ENCODE peak calls at places on chromosomes 4 and X, in ten cellular contexts. Y is foreskin fibroblast, U is kidney glomerular epithelial cell, K is coronary artery, R is posterior cingulate gyrus, Z is osteocyte, X is iPS-NIHi11, B is sciatic nerve, J is HTR-8/SVneo, V is lower leg skin. L is an unnamed sample.

GRCh38 chrX:12308420-12308819 is 170.1 kb downstream of the FRMPD4 start:
- DNase-seq in U (no peak), K (no peak), B (no peak), J (no peak), Y (no peak), V (no peak), Z (no peak), X (no peak), R (no peak), L (no peak)

GRCh38 chrX:42725196-42725595 is 52.8 kb downstream of the PPP1R2C start:
- DNase-seq in Z (no peak), V (no peak), K (no peak), U (no peak), Y (no peak), X (no peak), R (no peak), J (no peak), B (no peak), L (no peak)

GRCh38 chr4:19381068-19381467 is 870.6 kb upstream of the SLIT2 start:
- DNase-seq in V (no peak), J (peak), R (no peak), K (no peak), Z (no peak), Y (peak), X (no peak), U (peak), B (no peak), L (peak)

GRCh38 chr4:7353046-7353790 is 81.5 kb downstream of the PSAPL1 start:
- DNase-seq in Z (no peak), K (no peak), R (peak), J (no peak), U (no peak), Y (no peak), X (no peak), B (no peak), V (no peak), L (no peak)

GRCh38 chrX:13319953-13320352 is at the start of gene ATXN3L:
- DNase-seq in V (no peak), U (no peak), Z (no peak), R (no peak), J (no peak), K (no peak), X (no peak), Y (no peak), B (no peak), L (no peak)

GRCh38 chr4:98691588-98691987 is 33.2 kb upstream of the TSPAN5 start:
- DNase-seq in V (no peak), K (no peak), Z (no peak), U (no peak), Y (no peak), R (no peak), J (no peak), B (no peak), X (no peak), L (no peak)

GRCh38 chr4:40991908-40992307 is 222.4 kb downstream of the APBB2 start:
- DNase-seq in Z (no peak), K (no peak), B (no peak), R (no peak), U (no peak), X (no peak), Y (no peak), J (no peak), V (no peak), L (no peak)

GRCh38 chrX:129678176-129678880 is 23.6 kb upstream of the APLN start:
- DNase-seq in B (peak), V (no peak), U (no peak), Z (peak), Y (no peak), X (peak), J (no peak), K (peak), R (peak), L (no peak)

GRCh38 chrX:12721042-12721441 is 70.2 kb upstream of the PRPS2 start:
- DNase-seq in X (peak), K (no peak), Z (no peak), R (no peak), Y (no peak), J (no peak), B (no peak), V (no peak), U (no peak), L (no peak)

GRCh38 chr4:16897991-16898827 is at the start of gene LDB2:
- DNase-seq in U (peak), Y (peak), X (peak), V (peak), Z (peak), J (no peak), K (peak), R (peak), B (peak), L (no peak)